ENCODE peak calls at places on chromosomes 13 and 19, in seven cellular contexts. A, R, W, E, V, P and O are unnamed samples.

GRCh38 chr13:110340812-110341444 is 33.8 kb downstream of the COL4A2 start:
- DNase-seq in A (peak; percentile 34), R (peak; percentile 94), W (peak; percentile 28), E (peak; percentile 85), V (peak; percentile 93), P (peak; percentile 93), O (peak; percentile 91)

GRCh38 chr13:21124853-21125252 is 51.5 kb downstream of the SKA3 start:
- DNase-seq in A (no peak), R (peak; percentile 40), W (peak; percentile 61), E (no peak), V (peak; percentile 63), P (peak; percentile 10), O (peak; percentile 75)

GRCh38 chr19:55931936-55932386 is at the start of gene NLRP13:
- DNase-seq in A (no peak), R (peak; percentile 53), W (no peak), E (no peak), V (no peak), P (no peak), O (no peak)

GRCh38 chr19:36196249-36196648 is 18.2 kb downstream of the ZNF565 start:
- DNase-seq in A (no peak), R (no peak), W (no peak), E (no peak), V (no peak), P (no peak), O (no peak)

GRCh38 chr13:26881154-26881553 is 120.6 kb upstream of the GPR12 start:
- DNase-seq in A (no peak), R (no peak), W (no peak), E (no peak), V (peak; percentile 47), P (peak; percentile 45), O (peak; percentile 50)

GRCh38 chr13:45949161-45949560 is 97.6 kb upstream of the SIAH3 start:
- DNase-seq in A (no peak), R (no peak), W (no peak), E (no peak), V (peak; percentile 43), P (no peak), O (peak; percentile 31)

GRCh38 chr13:100633461-100633860 is 41.1 kb downstream of the TMTC4 start:
- DNase-seq in A (no peak), R (no peak), W (no peak), E (no peak), V (peak; percentile 96), P (peak; percentile 27), O (peak; percentile 96)

GRCh38 chr13:62357887-62358645 is 942.4 kb upstream of the PCDH20 start:
- DNase-seq in A (no peak), R (no peak), W (peak; percentile 78), E (no peak), V (peak; percentile 71), P (peak; percentile 12), O (peak; percentile 19)

GRCh38 chr19:14167594-14168138 is 31.3 kb upstream of the ASF1B start:
- DNase-seq in A (no peak), R (no peak), W (no peak), E (no peak), V (no peak), P (no peak), O (no peak)

DNA sequence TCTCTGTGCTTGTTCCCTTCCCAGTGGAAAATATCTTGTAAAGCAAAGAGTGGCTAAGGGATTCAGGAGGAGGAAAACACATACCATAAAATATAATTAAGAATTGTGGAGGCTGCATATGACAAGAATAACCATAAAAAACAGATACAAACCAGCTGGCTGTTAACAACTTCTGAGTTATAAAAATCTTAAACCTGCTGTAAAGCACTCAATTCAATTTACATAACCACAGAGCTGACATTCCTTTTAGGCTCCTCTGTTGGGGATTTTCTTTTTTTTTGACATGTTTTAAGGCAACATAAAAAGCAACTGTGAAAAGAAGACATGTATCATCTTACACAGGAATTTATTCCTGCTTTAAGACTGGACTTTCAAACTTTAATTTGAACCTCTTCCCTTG is 207.6 kb downstream of the DACH1 start:
- DNase-seq in A (no peak), R (no peak), W (no peak), E (no peak), V (no peak), P (no peak), O (no peak)
- TF ChIP-seq CTCF in A (no peak), R (no peak), W (no peak), E (no peak), V (no peak), P (no peak), O (no peak)

DNA sequence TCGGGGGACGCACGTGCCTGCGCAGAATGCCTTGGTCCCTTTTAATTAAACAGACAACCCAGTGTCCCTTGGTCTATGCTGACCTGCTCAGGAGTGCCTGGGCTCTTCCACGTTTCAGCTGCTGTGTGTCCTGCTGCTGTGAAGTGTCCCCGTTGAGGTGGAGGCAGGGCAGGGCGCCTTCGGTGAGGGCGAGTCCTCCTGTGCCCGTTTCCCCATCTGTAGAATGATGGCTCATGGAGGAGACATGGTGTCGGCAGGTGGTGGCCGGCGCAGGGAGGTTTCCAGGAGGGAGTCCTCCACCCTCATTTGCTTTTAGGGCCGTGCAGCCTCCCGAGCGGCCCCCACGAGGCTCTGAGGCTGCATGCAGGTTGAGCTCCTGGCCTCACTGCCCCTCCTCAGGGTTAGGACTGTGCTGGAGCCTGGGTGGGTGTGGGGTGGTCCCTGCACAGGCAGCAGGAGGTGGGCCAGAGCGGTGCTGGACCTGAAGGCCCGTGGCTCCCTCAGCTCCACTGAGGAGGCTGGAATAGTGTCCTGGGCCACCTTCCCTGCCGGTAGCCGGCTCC is 8.8 kb downstream of the STK11 start:
- DNase-seq in A (no peak), R (no peak), W (no peak), E (no peak), V (no peak), P (no peak), O (no peak)
- H3K4me3 ChIP-seq in A (no peak overlapping the region), R (no peak overlapping the region), W (no peak overlapping the region), E (peak overlapping the region; percentile 45), V (no peak overlapping the region), P (no peak overlapping the region), O (no peak overlapping the region)

DNA sequence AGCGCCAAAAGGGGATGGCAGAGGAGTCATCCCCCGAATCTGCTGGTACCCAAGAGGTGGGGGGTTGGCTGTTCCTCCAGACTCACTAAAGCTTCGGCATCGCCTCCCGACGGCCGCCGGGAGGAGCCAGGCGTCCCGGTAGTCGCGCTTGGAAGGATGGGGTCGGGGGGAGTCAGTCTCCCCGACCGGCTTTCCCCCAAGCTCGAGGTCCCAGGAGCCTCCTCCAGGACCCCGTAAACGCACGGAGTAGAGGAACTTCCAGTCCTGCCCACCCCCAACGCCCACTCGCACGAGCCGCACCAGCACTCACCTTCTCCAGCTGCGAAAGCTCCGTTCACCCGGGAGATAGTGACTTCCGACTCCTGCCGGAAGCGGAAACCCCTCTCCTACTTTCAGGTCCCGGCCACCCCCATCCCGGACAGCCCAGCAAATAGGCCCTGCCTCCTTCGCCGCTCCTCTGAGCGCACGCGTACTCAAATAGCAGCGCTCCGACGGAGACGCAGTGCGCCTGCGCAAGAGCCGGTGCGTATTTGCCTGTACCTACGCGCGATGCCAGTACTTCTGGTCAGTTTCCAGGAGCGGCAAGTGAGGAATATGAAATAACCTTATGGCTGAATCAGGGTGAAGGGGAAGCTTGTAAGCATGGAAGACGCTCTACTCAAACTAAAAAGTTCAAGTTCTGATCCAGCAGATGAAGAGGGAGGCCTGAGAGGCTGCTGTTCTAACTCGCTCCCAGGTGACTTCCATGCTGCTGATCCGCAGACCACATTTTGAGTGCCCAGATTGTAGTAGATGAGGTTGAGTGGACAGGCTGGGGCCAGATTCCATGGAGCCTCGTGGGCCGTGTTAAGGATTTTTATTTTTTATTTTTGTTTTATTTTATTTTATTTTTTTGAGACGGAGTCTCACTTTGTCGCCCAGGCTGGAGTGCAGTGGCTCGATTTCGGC is at the start of gene ELOF1:
- DNase-seq in A (peak; percentile 91), R (peak; percentile 99), W (peak; percentile 99), E (peak; percentile 99), V (peak; percentile 98), P (peak; percentile 97), O (peak; percentile 98)
- TF ChIP-seq CTCF in A (peak; percentile 9), R (no peak), W (peak; percentile 30), E (peak; percentile 10), V (peak; percentile 15), P (peak; percentile 44), O (peak; percentile 24)

DNA sequence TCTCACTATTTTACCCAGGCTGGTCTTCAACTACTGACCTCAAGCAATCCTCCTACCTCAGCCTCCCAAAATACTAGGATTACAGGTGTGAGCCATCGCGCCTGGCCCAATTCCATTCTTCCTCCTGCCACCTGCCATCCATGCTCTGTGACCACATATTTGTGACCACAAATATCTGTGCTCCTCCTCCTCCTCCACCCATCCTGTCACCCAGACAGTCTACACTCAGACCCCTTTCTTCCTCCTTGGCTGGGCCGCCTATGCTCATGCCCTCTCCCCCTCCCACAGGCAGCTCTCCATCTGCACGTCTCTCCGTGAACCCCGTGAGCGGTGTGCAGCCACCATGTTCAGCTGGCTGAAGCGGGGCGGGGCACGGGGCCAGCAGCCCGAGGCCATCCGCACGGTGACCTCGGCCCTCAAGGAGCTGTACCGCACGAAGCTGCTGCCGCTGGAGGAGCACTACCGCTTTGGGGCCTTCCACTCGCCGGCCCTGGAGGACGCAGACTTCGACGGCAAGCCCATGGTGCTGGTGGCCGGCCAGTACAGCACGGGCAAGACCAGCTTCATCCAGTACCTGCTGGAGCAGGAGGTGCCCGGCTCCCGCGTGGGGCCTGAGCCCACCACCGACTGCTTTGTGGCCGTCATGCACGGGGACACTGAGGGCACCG is 3.2 kb downstream of the EHD2 start:
- DNase-seq in A (no peak), R (no peak), W (no peak), E (no peak), V (no peak), P (no peak), O (no peak)
- H3K4me3 ChIP-seq in A (no peak overlapping the region), R (no peak overlapping the region), W (no peak overlapping the region), E (peak overlapping the region; percentile 44), V (no peak overlapping the region), P (no peak overlapping the region), O (no peak overlapping the region)

GRCh38 chr19:18023596-18024212 is 15.7 kb downstream of the ARRDC2 start:
- DNase-seq in A (peak; percentile 89), R (peak; percentile 97), W (no peak), E (peak; percentile 95), V (no peak), P (peak; percentile 87), O (peak; percentile 96)
- TF ChIP-seq CTCF in A (no peak), R (no peak), W (no peak), E (no peak), V (no peak), P (no peak), O (no peak)

DNA sequence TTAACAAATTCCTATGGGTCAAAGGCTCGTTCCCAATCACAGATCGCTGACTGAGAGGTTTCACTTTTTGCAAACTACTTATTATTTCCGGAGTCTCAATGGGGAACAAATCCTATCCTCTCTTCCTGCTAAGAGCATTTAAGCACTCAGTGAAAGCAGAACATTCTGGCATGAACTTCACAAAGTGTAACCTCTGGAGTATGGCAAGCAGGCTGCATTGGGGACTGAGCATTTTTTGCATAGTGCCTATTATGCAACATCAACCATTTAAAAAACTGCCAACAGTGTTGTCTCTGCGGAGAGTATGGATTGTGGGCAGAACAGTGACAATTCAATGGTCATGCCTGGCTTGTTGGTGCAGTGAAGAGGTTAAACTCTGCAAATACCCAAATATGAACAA is 484.6 kb downstream of the OLFM4 start:
- DNase-seq in A (no peak), R (no peak), W (no peak), E (no peak), V (no peak), P (no peak), O (no peak)
- H3K4me3 ChIP-seq in A (no peak overlapping the region), R (no peak overlapping the region), W (no peak overlapping the region), E (no peak overlapping the region), V (no peak overlapping the region), P (no peak overlapping the region), O (no peak overlapping the region)

GRCh38 chr19:7410946-7411345 is 62.2 kb downstream of the ARHGEF18 start:
- DNase-seq in A (no peak), R (no peak), W (no peak), E (no peak), V (no peak), P (no peak), O (no peak)
- TF ChIP-seq CTCF in A (no peak), R (no peak), W (no peak), E (no peak), V (no peak), P (no peak), O (no peak)